ENCODE peak calls at places on chromosomes 4 and X, in four cellular contexts. V, R, B and Z are unnamed samples. For H3K27me3, the result is how much of the 10 kb centered on the place peaks cover.

GRCh38 chr4:106048250-106048931 is 153.1 kb downstream of the NPNT start:
- DNase-seq in V (no peak), R (no peak), B (no peak), Z (peak)

GRCh38 chr4:88225216-88226107 is 58.9 kb downstream of the PPM1K start:
- DNase-seq in V (no peak), R (no peak), B (no peak), Z (no peak)

GRCh38 chrX:112779139-112779538 is 61.5 kb downstream of the AMOT start:
- DNase-seq in V (no peak), R (no peak), B (no peak), Z (no peak)

GRCh38 chrX:150966235-150966634 is 16.9 kb upstream of the HMGB3 start:
- DNase-seq in V (no peak), R (no peak), B (no peak), Z (no peak)

GRCh38 chr4:170497105-170497504 is 407.3 kb upstream of the AADAT start:
- DNase-seq in V (no peak), R (no peak), B (no peak), Z (peak)

GRCh38 chr4:163378661-163379060 is 35.0 kb downstream of the NPY5R start:
- DNase-seq in V (no peak), R (no peak), B (no peak), Z (no peak)

GRCh38 chrX:10414872-10415703 is 205.3 kb downstream of the MID1 start:
- DNase-seq in V (no peak), R (no peak), B (no peak), Z (no peak)

GRCh38 chrX:148806145-148806868 is 305.9 kb downstream of the AFF2 start:
- DNase-seq in V (no peak), R (no peak), B (no peak), Z (no peak)

GRCh38 chrX:70592091-70592490 is 147.5 kb downstream of the DLG3 start:
- DNase-seq in V (no peak), R (no peak), B (no peak), Z (no peak)

GRCh38 chr4:149801416-149801815 is 14.2 kb downstream of the IQCM start:
- DNase-seq in V (no peak), R (no peak), B (no peak), Z (no peak)

GRCh38 chrX:47489507-47490275 is 6.7 kb upstream of the ZNF41 start:
- DNase-seq in V (no peak), R (no peak), B (no peak), Z (no peak)
- H3K27ac ChIP-seq in V (no peak), R (no peak), B (no peak), Z (no peak)

GRCh38 chr4:6386091-6386490 is 86.3 kb downstream of the PPP2R2C start:
- DNase-seq in V (no peak), R (no peak), B (no peak), Z (peak)

GRCh38 chr4:6381571-6382123 is 90.8 kb downstream of the PPP2R2C start:
- DNase-seq in V (no peak), R (no peak), B (peak), Z (no peak)

GRCh38 chr4:6385288-6385687 is 87.1 kb downstream of the PPP2R2C start:
- DNase-seq in V (no peak), R (no peak), B (peak), Z (no peak)

GRCh38 chr4:6383019-6383404 is 89.4 kb downstream of the PPP2R2C start:
- DNase-seq in V (no peak), R (no peak), B (peak), Z (no peak)

GRCh38 chr4:6383929-6384328 is 88.5 kb downstream of the PPP2R2C start:
- DNase-seq in V (no peak), R (no peak), B (peak), Z (no peak)
- H3K27me3 ChIP-seq in V (under half), R (under half), B (under half), Z (under half)

GRCh38 chr4:164946810-164947209 is 30.6 kb downstream of the TRIM61 start:
- DNase-seq in V (no peak), R (no peak), B (no peak), Z (no peak)
- TF ChIP-seq POLR2A in V (no peak), R (no peak), B (no peak), Z (no peak)

GRCh38 chr4:123832173-123833026 is 435.8 kb downstream of the SPRY1 start:
- DNase-seq in V (peak), R (no peak), B (no peak), Z (no peak)

GRCh38 chr4:123826896-123827295 is 430.3 kb downstream of the SPRY1 start:
- DNase-seq in V (no peak), R (no peak), B (no peak), Z (peak)

GRCh38 chr4:123833156-123833555 is 436.6 kb downstream of the SPRY1 start:
- DNase-seq in V (no peak), R (no peak), B (no peak), Z (no peak)

GRCh38 chr4:123827511-123827910 is 430.9 kb downstream of the SPRY1 start:
- DNase-seq in V (no peak), R (no peak), B (no peak), Z (no peak)

DNA sequence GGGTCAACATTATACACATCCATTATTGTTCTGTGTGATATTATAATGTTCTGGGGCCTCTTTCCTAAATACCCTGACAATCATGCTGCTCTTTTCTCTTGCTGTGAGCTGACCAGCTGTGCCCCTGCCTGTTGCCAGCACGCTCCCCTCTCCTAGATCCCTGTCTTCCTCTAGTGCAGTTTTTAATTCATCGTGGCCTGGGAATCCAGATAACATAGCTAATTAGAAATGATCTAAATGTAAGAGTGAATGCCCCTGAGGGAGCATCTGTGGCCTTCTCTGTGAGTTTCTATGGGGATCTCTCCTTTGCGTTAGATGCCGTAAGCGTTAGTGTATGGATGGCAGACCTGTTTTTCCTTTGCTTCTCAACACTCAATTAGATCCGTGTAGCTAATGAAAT is 434.3 kb downstream of the SPRY1 start:
- DNase-seq in V (no peak), R (no peak), B (no peak), Z (no peak)
- H3K27ac ChIP-seq in V (peak), R (peak), B (peak), Z (no peak)

GRCh38 chr4:54226399-54227260 is 2.5 kb upstream of the PDGFRA start:
- DNase-seq in V (peak), R (no peak), B (peak), Z (peak)
- H3K27me3 ChIP-seq in V (half or more), R (under half), B (half or more), Z (under half)

GRCh38 chr4:6782147-6782845 is at the start of gene KIAA0232:
- DNase-seq in V (peak), R (peak), B (peak), Z (peak)
- TF ChIP-seq POLR2A in V (peak), R (no peak), B (peak), Z (no peak)

GRCh38 chr4:40204507-40205258 is 7.9 kb downstream of the RHOH start:
- DNase-seq in V (no peak), R (no peak), B (no peak), Z (no peak)

GRCh38 chr4:40201898-40202297 is 5.1 kb downstream of the RHOH start:
- DNase-seq in V (no peak), R (no peak), B (no peak), Z (no peak)

GRCh38 chr4:40200881-40201797 is 4.3 kb downstream of the RHOH start:
- DNase-seq in V (no peak), R (no peak), B (no peak), Z (no peak)

GRCh38 chr4:40199999-40200880 is 3.4 kb downstream of the RHOH start:
- DNase-seq in V (peak), R (peak), B (no peak), Z (no peak)

GRCh38 chr4:40202474-40202873 is 5.6 kb downstream of the RHOH start:
- DNase-seq in V (no peak), R (no peak), B (no peak), Z (no peak)
- H3K27ac ChIP-seq in V (peak), R (peak), B (peak), Z (no peak)